ENCODE peak calls at places on chromosomes 13 and 19, in four cellular contexts. L, T, B and A are unnamed samples.

GRCh38 chr13:29758591-29759114 is 91.8 kb downstream of the UBL3 start:
- DNase-seq in T (no peak), L (no peak), B (no peak), A (no peak)

GRCh38 chr13:70703755-70704154 is 595.5 kb upstream of the KLHL1 start:
- DNase-seq in T (no peak), B (no peak), L (no peak), A (no peak)

GRCh38 chr13:24747248-24748151 is 16.5 kb upstream of the RNF17 start:
- DNase-seq in L (no peak), B (peak; percentile 36), T (peak; percentile 52), A (peak; percentile 17)

GRCh38 chr13:112113851-112114250 is 46.9 kb downstream of the SOX1 start:
- DNase-seq in B (no peak), T (no peak), L (no peak), A (no peak)

GRCh38 chr19:48627211-48627864 is 8.0 kb downstream of the SPHK2 start:
- DNase-seq in L (no peak), B (peak; percentile 66), T (peak; percentile 34), A (no peak)

GRCh38 chr19:39514840-39515550 is at the start of gene SELENOV:
- DNase-seq in B (peak; percentile 84), T (peak; percentile 83), L (no peak), A (no peak)

GRCh38 chr19:19256072-19256969 is 16.8 kb downstream of the TM6SF2 start:
- DNase-seq in L (no peak), T (no peak), B (peak; percentile 73), A (no peak)

GRCh38 chr13:20353973-20354372 is 121.9 kb upstream of the GJB6 start:
- DNase-seq in T (no peak), B (no peak), L (peak; percentile 67), A (no peak)

GRCh38 chr13:39159393-39159792 is 121.1 kb downstream of the NHLRC3 start:
- DNase-seq in L (no peak), B (no peak), T (no peak), A (no peak)

DNA sequence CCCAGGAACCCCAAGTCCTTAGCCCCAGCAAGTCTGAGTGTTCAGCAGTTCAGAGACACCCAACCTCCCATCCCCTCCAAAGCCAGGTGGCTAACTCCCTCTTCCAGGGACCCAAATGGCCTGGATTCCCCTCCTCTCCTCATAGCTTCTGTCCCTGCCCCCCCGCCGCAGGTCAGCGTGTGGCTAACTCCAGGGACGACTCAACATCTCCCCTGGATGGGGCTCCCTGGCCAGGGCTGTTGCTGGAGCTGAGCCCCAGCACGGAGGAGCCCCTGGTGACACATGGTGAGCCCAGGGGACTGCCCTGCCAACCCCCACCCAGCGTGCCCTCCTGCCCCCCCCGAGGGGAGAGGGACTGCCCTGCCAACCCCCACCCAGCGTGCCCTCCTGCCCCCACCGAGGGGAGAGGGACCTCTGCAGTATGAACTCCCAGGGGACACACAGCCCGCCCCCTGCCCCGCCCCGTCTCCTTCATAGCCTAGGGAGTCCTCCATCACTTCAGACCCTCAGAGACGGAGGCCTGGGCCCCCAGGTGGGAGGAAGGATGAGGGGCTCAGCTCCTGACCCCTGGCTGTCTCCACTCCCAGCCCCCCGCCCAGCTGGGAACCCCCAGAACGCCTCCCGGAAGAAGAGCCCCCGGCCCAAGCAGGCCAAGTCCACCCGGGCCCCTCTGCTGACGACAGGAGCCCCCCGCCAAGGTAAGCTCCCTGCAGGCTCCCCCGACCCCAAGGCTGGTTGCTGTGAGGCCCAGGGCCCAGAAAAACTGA is 1.7 kb downstream of the SSC5D start:
- DNase-seq in B (no peak), L (no peak), T (no peak), A (no peak)
- H3K18ac ChIP-seq in B (no peak overlapping the region), L (no peak overlapping the region), T (no peak overlapping the region), A (peak overlapping the region; percentile 85)

GRCh38 chr13:71962126-71962525 is 95.1 kb upstream of the DACH1 start:
- DNase-seq in T (no peak), B (no peak), L (no peak), A (no peak)
- H3K4me2 ChIP-seq in T (no peak overlapping the region), B (no peak overlapping the region), L (no peak overlapping the region), A (no peak overlapping the region)

GRCh38 chr13:110702591-110703526 is 3.1 kb downstream of the CARS2 start:
- DNase-seq in L (peak; percentile 62), T (no peak), B (no peak), A (no peak)
- H3K4me1 ChIP-seq in L (peaks cover 17% of the 10 kb centered on the region), T (no peaks in the 10 kb centered on the region), B (peaks cover 4% of the 10 kb centered on the region), A (peaks cover 5% of the 10 kb centered on the region)

DNA sequence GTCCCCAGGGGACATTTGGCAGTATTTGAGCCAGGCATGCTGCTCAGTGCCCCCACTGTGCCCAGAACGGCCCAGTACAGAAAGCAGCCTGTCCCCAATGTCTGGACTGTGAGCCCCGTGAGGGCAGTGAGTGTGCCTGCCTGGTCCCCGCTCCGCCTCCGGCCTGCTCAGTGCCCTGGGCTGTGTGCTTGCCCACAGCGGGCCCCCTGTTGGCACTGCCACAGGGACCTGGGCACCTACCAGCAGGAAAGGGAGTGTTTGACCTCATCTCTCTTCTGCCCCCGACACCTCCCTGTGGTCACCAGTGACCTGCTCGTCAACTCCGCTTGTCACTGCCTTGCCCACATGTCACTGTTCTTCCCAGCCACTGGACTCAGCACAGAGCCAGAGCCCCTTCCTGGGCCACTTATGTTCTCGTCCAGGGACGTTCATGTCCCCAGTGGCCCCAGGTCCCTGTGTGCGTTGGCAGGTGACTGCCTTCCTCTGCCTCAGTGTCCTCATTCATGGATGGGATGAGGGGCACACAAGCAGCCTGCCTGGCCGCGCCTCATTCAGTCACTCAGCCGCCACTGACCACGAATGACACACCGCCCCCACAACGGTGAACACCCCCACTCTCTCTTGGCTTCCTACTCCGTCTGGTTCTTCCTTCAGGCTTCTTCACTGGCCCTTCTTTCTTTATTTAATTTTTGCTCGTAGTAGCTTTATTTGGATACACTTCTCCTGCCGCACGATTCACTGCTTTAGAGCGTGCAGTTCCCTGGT is 2.8 kb downstream of the FZR1 start:
- DNase-seq in T (no peak), B (no peak), L (peak; percentile 30), A (no peak)
- H3K18ac ChIP-seq in T (no peak overlapping the region), B (no peak overlapping the region), L (no peak overlapping the region), A (peak overlapping the region; percentile 28)

DNA sequence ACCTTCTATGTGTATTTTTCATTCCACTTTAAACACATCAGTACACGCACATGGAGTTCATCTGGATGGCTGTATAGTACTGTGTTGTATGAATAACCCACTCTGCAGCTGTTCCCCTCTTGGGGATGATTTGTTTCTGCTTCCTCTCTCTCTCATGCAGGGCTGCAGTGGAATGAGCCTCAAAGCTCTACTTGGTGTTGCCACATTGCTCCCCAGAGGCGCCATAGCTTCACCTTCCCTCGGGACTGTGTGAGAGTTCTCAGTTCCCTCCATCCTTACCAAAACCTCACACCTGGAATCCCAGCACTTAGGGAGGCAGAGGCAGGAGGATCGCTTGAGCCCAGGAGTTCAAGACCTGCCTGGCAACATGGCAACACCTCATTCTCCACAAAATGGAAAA is 28.4 kb upstream of the GPR183 start:
- DNase-seq in L (no peak), B (no peak), T (no peak), A (no peak)
- H3K4me2 ChIP-seq in L (no peak overlapping the region), B (no peak overlapping the region), T (no peak overlapping the region), A (no peak overlapping the region)

DNA sequence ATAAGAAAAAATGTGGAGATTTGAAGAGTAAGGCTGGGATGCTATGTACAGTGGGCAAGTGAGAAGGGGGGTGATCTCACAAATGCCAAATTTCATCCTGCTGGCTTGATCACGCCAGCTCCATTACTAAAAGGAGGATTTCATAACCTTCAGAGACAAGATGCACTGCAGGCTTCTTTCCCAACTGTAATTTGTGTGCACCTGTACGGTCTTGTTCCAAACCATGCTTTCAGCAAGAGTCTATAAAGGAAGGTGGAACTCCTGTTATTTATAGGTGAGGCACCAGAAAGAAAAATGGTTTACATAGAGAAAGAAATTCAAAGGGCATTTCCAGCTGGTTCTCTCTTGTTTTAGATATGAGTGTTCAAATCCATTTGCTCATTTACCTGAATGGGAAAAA is 13.3 kb downstream of the EFNB2 start:
- DNase-seq in L (no peak), T (no peak), B (no peak), A (no peak)
- H3K4me1 ChIP-seq in L (peaks cover 6% of the 10 kb centered on the region), T (peaks cover 20% of the 10 kb centered on the region), B (peaks cover 5% of the 10 kb centered on the region), A (peaks cover 19% of the 10 kb centered on the region)

GRCh38 chr13:106802917-106803316 is 235.0 kb upstream of the ARGLU1 start:
- DNase-seq in T (peak; percentile 41), B (no peak), L (no peak), A (no peak)
- H3K18ac ChIP-seq in T (no peak overlapping the region), B (no peak overlapping the region), L (no peak overlapping the region), A (peak overlapping the region; percentile 73)

DNA sequence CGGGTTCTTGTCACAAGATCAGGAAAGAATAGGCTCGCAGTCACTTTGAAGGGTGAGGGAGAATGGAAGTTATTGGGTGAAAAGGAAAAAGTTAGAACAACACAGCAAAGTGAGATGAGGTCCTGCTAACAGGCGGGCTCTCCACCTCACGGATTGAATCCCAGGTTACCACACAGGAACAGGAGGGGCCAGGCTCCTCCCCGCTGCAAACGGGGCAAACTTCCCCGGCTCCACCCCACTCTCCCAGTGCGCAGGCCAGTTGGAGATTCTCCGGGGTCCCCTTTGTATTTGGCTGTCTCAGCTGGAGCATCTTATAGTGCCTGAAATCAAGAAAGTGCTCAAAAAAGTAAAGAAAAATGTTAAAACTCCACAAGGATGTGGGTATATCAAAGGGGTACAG is 78.3 kb upstream of the IPO5 start:
- DNase-seq in B (peak; percentile 8), L (no peak), T (no peak), A (no peak)
- H3K4me2 ChIP-seq in B (no peak overlapping the region), L (no peak overlapping the region), T (peak overlapping the region; percentile 32), A (no peak overlapping the region)

GRCh38 chr19:35409191-35409590 is 38.3 kb downstream of the GPR42 start:
- DNase-seq in L (no peak), T (no peak), B (no peak), A (no peak)

GRCh38 chr19:35408284-35409171 is 37.7 kb downstream of the GPR42 start:
- DNase-seq in B (no peak), T (no peak), L (no peak), A (no peak)

GRCh38 chr19:35403116-35403760 is 32.4 kb downstream of the GPR42 start:
- DNase-seq in T (no peak), L (no peak), B (peak; percentile 38), A (no peak)

GRCh38 chr19:35407619-35408018 is 36.8 kb downstream of the GPR42 start:
- DNase-seq in B (no peak), T (no peak), L (no peak), A (no peak)

DNA sequence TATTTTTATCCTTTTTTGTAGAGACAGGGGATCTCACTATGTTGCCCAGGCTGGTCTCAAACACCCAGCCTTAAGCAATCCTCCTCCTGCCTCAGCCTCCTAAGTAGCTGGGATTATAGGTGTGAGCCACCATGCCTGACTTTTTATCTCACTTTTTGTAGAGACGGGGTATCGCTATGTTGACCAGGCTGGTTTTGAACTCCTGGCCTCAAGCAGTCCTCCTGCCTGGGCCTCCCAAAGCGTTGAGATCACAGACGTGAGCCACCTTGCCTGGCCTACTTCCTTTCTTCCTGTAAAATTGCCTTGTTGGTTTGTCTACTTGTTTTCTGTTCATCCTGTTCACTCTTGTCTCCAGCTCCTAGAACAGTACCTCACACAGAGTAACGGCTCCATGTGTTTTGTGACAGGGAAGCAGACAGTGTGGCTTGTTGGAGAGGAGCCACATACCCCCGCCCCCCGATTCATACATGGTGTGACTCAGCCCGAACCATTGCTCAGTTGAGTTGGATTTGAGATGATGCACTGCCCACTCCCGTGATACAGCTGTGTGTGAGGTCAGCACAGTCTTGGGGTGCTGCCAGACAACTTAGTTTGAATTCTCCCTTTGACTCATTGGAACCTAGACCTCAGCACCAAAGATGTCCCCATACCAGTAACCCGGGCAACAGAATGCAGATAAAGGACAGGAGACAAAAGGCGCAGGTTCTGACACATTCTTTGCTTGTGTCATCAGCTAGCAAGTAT is 34.2 kb downstream of the GPR42 start:
- DNase-seq in B (peak; percentile 97), L (peak; percentile 92), T (no peak), A (peak; percentile 17)
- H3K4me1 ChIP-seq in B (no peaks in the 10 kb centered on the region), L (no peaks in the 10 kb centered on the region), T (no peaks in the 10 kb centered on the region), A (peaks cover 6% of the 10 kb centered on the region)